ENCODE peak calls at places on chromosomes 3 and 15, in seven cellular contexts. One of them, this sample, is unnamed.

GRCh38 chr15:55917881-55918296 is 75.5 kb downstream of the NEDD4 start:
- DNase-seq in fibroblast of the aortic adventitia: peak
- DNase-seq in foreskin keratinocyte: peak
- DNase-seq in upper lobe of left lung: no peak
- DNase-seq in adrenal gland: peak
- DNase-seq in colonic mucosa: peak
- DNase-seq in AG09309: peak
- DNase-seq in this sample: peak

GRCh38 chr3:37770938-37771918 is 90.5 kb upstream of the CTDSPL start:
- DNase-seq in fibroblast of the aortic adventitia: peak
- DNase-seq in foreskin keratinocyte: no peak
- DNase-seq in upper lobe of left lung: no peak
- DNase-seq in adrenal gland: peak
- DNase-seq in colonic mucosa: no peak
- DNase-seq in AG09309: no peak
- DNase-seq in this sample: no peak

GRCh38 chr3:38438421-38438820 is 15.3 kb upstream of the ACVR2B start:
- DNase-seq in fibroblast of the aortic adventitia: no peak
- DNase-seq in foreskin keratinocyte: no peak
- DNase-seq in upper lobe of left lung: no peak
- DNase-seq in adrenal gland: peak
- DNase-seq in colonic mucosa: no peak
- DNase-seq in AG09309: no peak
- DNase-seq in this sample: peak

GRCh38 chr3:151035072-151035471 is 50.4 kb upstream of the MED12L start:
- DNase-seq in fibroblast of the aortic adventitia: no peak
- DNase-seq in foreskin keratinocyte: no peak
- DNase-seq in upper lobe of left lung: no peak
- DNase-seq in adrenal gland: no peak
- DNase-seq in colonic mucosa: no peak
- DNase-seq in AG09309: no peak
- DNase-seq in this sample: no peak

GRCh38 chr3:38163117-38163870 is 2.0 kb upstream of the OXSR1 start:
- DNase-seq in fibroblast of the aortic adventitia: no peak
- DNase-seq in foreskin keratinocyte: no peak
- DNase-seq in upper lobe of left lung: no peak
- DNase-seq in adrenal gland: no peak
- DNase-seq in colonic mucosa: no peak
- DNase-seq in AG09309: no peak
- DNase-seq in this sample: no peak

GRCh38 chr3:87336761-87337160 is 60.4 kb upstream of the POU1F1 start:
- DNase-seq in fibroblast of the aortic adventitia: no peak
- DNase-seq in foreskin keratinocyte: no peak
- DNase-seq in upper lobe of left lung: no peak
- DNase-seq in adrenal gland: no peak
- DNase-seq in colonic mucosa: no peak
- DNase-seq in AG09309: no peak
- DNase-seq in this sample: no peak

GRCh38 chr15:70451861-70452653 is 311.3 kb downstream of the UACA start:
- DNase-seq in fibroblast of the aortic adventitia: no peak
- DNase-seq in foreskin keratinocyte: no peak
- DNase-seq in upper lobe of left lung: peak
- DNase-seq in adrenal gland: no peak
- DNase-seq in colonic mucosa: peak
- DNase-seq in AG09309: no peak
- DNase-seq in this sample: no peak

GRCh38 chr3:146732325-146732724 is 127.2 kb upstream of the PLSCR5 start:
- DNase-seq in fibroblast of the aortic adventitia: no peak
- DNase-seq in foreskin keratinocyte: peak
- DNase-seq in upper lobe of left lung: no peak
- DNase-seq in adrenal gland: no peak
- DNase-seq in colonic mucosa: no peak
- DNase-seq in AG09309: no peak
- DNase-seq in this sample: no peak

GRCh38 chr3:114650808-114651207 is 357.0 kb downstream of the TIGIT start:
- DNase-seq in fibroblast of the aortic adventitia: peak
- DNase-seq in foreskin keratinocyte: peak
- DNase-seq in upper lobe of left lung: no peak
- DNase-seq in adrenal gland: no peak
- DNase-seq in colonic mucosa: no peak
- DNase-seq in AG09309: peak
- DNase-seq in this sample: no peak

GRCh38 chr15:100115066-100115710 is 226.6 kb downstream of the ADAMTS17 start:
- DNase-seq in fibroblast of the aortic adventitia: no peak
- DNase-seq in foreskin keratinocyte: no peak
- DNase-seq in upper lobe of left lung: no peak
- DNase-seq in adrenal gland: no peak
- DNase-seq in colonic mucosa: no peak
- DNase-seq in AG09309: no peak
- DNase-seq in this sample: no peak

GRCh38 chr3:190972840-190973270 is 110.4 kb upstream of the GMNC start:
- DNase-seq in fibroblast of the aortic adventitia: no peak
- DNase-seq in foreskin keratinocyte: peak
- DNase-seq in upper lobe of left lung: no peak
- DNase-seq in adrenal gland: no peak
- DNase-seq in colonic mucosa: no peak
- DNase-seq in AG09309: peak
- DNase-seq in this sample: peak

GRCh38 chr3:63968612-63969350 is 54.5 kb downstream of the PSMD6 start:
- DNase-seq in fibroblast of the aortic adventitia: peak
- DNase-seq in foreskin keratinocyte: peak
- DNase-seq in upper lobe of left lung: no peak
- DNase-seq in adrenal gland: no peak
- DNase-seq in colonic mucosa: no peak
- DNase-seq in AG09309: no peak
- DNase-seq in this sample: no peak

GRCh38 chr3:119550090-119550910 is 9.1 kb downstream of the CD80 start:
- DNase-seq in fibroblast of the aortic adventitia: no peak
- DNase-seq in foreskin keratinocyte: no peak
- DNase-seq in upper lobe of left lung: no peak
- DNase-seq in adrenal gland: no peak
- DNase-seq in colonic mucosa: no peak
- DNase-seq in AG09309: no peak
- DNase-seq in this sample: no peak

GRCh38 chr15:81813215-81813614 is 232.6 kb downstream of the MEX3B start:
- DNase-seq in fibroblast of the aortic adventitia: no peak
- DNase-seq in foreskin keratinocyte: no peak
- DNase-seq in upper lobe of left lung: no peak
- DNase-seq in adrenal gland: no peak
- DNase-seq in colonic mucosa: no peak
- DNase-seq in AG09309: no peak
- DNase-seq in this sample: peak

GRCh38 chr15:29942144-29942543 is 119.9 kb upstream of the TJP1 start:
- DNase-seq in fibroblast of the aortic adventitia: peak
- DNase-seq in foreskin keratinocyte: no peak
- DNase-seq in upper lobe of left lung: no peak
- DNase-seq in adrenal gland: no peak
- DNase-seq in colonic mucosa: no peak
- DNase-seq in AG09309: no peak
- DNase-seq in this sample: no peak

GRCh38 chr15:29936353-29937049 is 114.2 kb upstream of the TJP1 start:
- DNase-seq in fibroblast of the aortic adventitia: no peak
- DNase-seq in foreskin keratinocyte: peak
- DNase-seq in upper lobe of left lung: no peak
- DNase-seq in adrenal gland: no peak
- DNase-seq in colonic mucosa: no peak
- DNase-seq in AG09309: no peak
- DNase-seq in this sample: peak

GRCh38 chr15:29939404-29939803 is 117.1 kb upstream of the TJP1 start:
- DNase-seq in fibroblast of the aortic adventitia: peak
- DNase-seq in foreskin keratinocyte: peak
- DNase-seq in upper lobe of left lung: no peak
- DNase-seq in adrenal gland: no peak
- DNase-seq in colonic mucosa: no peak
- DNase-seq in AG09309: no peak
- DNase-seq in this sample: peak

GRCh38 chr15:29937956-29938355 is 115.7 kb upstream of the TJP1 start:
- DNase-seq in fibroblast of the aortic adventitia: peak
- DNase-seq in foreskin keratinocyte: peak
- DNase-seq in upper lobe of left lung: no peak
- DNase-seq in adrenal gland: no peak
- DNase-seq in colonic mucosa: no peak
- DNase-seq in AG09309: no peak
- DNase-seq in this sample: peak

DNA sequence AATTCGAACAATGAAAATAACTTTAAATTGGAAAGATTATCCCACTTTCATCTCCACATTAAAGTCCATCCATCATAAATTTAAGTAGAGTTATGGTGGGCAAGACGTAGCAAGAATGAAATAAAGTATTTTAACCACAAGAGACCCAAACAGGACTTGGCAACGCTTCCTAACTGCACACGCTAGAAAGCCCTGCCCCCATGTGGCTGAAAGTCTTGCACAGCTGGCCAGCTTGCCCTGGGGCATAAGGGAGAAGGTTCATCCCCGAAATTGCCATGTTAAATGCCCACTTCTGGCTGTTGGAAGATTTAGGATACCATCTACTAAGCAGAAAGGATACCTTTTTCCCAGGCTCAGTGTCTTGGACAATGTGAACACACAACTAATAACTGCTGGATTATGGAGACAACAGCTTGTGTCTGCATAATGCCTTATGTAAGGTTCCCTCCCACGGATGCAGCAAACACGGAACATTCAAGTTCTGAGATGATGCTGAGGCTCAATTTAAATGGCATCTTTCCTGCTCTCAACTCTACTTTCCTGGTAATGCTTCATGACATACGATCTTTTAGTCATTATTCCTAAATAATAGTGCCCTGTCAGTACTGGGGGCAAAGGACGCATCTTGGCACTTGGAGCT is 116.6 kb upstream of the TJP1 start:
- DNase-seq in fibroblast of the aortic adventitia: no peak
- DNase-seq in foreskin keratinocyte: peak
- DNase-seq in upper lobe of left lung: no peak
- DNase-seq in adrenal gland: no peak
- DNase-seq in colonic mucosa: no peak
- DNase-seq in AG09309: no peak
- DNase-seq in this sample: peak
- TF ChIP-seq CTCF in fibroblast of the aortic adventitia: peak
- TF ChIP-seq CTCF in foreskin keratinocyte: peak
- TF ChIP-seq CTCF in upper lobe of left lung: no peak
- TF ChIP-seq CTCF in adrenal gland: peak
- TF ChIP-seq CTCF in colonic mucosa: no peak
- TF ChIP-seq CTCF in AG09309: peak
- TF ChIP-seq CTCF in this sample: no peak

DNA sequence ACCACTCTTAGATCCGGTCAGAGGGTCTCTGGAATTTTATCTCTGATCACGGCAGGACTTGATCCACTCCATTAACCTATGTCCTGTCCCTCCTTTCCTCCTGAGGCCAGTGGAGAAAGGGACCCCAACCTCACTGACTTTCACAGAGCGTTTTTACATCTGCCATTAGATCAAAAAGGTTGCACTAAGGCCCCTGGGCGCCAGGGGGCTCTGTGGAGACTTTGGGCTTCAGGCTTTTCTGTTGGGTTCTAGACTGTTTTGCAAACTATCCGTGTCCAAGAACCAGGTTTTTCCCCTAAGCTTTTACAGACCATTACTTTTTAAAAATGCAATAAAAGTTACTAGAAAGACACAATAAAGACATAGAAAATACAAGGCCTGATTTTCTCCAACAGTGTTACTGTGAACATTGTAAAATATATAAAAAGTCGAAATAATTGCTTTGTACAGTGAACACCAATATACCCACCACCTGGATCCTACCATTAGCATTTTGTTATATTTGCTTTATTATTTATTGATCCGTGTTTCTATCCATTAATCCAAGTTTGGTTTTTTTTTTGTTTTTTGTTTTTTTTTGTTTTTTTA is 159.7 kb downstream of the POLR2M start:
- DNase-seq in fibroblast of the aortic adventitia: peak
- DNase-seq in foreskin keratinocyte: no peak
- DNase-seq in upper lobe of left lung: peak
- DNase-seq in adrenal gland: peak
- DNase-seq in colonic mucosa: peak
- DNase-seq in AG09309: no peak
- DNase-seq in this sample: peak
- TF ChIP-seq CTCF in fibroblast of the aortic adventitia: peak
- TF ChIP-seq CTCF in foreskin keratinocyte: peak
- TF ChIP-seq CTCF in upper lobe of left lung: peak
- TF ChIP-seq CTCF in adrenal gland: peak
- TF ChIP-seq CTCF in colonic mucosa: peak
- TF ChIP-seq CTCF in AG09309: peak
- TF ChIP-seq CTCF in this sample: peak

GRCh38 chr3:53513556-53514190 is 19.3 kb downstream of the CACNA1D start:
- DNase-seq in fibroblast of the aortic adventitia: no peak
- DNase-seq in foreskin keratinocyte: peak
- DNase-seq in upper lobe of left lung: no peak
- DNase-seq in adrenal gland: no peak
- DNase-seq in colonic mucosa: no peak
- DNase-seq in AG09309: no peak
- DNase-seq in this sample: peak
- TF ChIP-seq CTCF in fibroblast of the aortic adventitia: no peak
- TF ChIP-seq CTCF in foreskin keratinocyte: peak
- TF ChIP-seq CTCF in upper lobe of left lung: no peak
- TF ChIP-seq CTCF in adrenal gland: no peak
- TF ChIP-seq CTCF in colonic mucosa: no peak
- TF ChIP-seq CTCF in AG09309: no peak
- TF ChIP-seq CTCF in this sample: peak

GRCh38 chr15:82968066-82968465 is 15.5 kb upstream of the HOMER2 start:
- DNase-seq in fibroblast of the aortic adventitia: peak
- DNase-seq in foreskin keratinocyte: no peak
- DNase-seq in upper lobe of left lung: no peak
- DNase-seq in adrenal gland: no peak
- DNase-seq in colonic mucosa: no peak
- DNase-seq in AG09309: peak
- DNase-seq in this sample: peak

GRCh38 chr15:82969353-82969752 is 16.7 kb upstream of the RAMAC start:
- DNase-seq in fibroblast of the aortic adventitia: no peak
- DNase-seq in foreskin keratinocyte: no peak
- DNase-seq in upper lobe of left lung: no peak
- DNase-seq in adrenal gland: no peak
- DNase-seq in colonic mucosa: no peak
- DNase-seq in AG09309: no peak
- DNase-seq in this sample: no peak

GRCh38 chr15:82971223-82971984 is 14.6 kb upstream of the RAMAC start:
- DNase-seq in fibroblast of the aortic adventitia: no peak
- DNase-seq in foreskin keratinocyte: no peak
- DNase-seq in upper lobe of left lung: no peak
- DNase-seq in adrenal gland: no peak
- DNase-seq in colonic mucosa: no peak
- DNase-seq in AG09309: no peak
- DNase-seq in this sample: no peak

GRCh38 chr15:82970696-82971095 is 15.3 kb upstream of the RAMAC start:
- DNase-seq in fibroblast of the aortic adventitia: no peak
- DNase-seq in foreskin keratinocyte: no peak
- DNase-seq in upper lobe of left lung: no peak
- DNase-seq in adrenal gland: no peak
- DNase-seq in colonic mucosa: no peak
- DNase-seq in AG09309: no peak
- DNase-seq in this sample: no peak

DNA sequence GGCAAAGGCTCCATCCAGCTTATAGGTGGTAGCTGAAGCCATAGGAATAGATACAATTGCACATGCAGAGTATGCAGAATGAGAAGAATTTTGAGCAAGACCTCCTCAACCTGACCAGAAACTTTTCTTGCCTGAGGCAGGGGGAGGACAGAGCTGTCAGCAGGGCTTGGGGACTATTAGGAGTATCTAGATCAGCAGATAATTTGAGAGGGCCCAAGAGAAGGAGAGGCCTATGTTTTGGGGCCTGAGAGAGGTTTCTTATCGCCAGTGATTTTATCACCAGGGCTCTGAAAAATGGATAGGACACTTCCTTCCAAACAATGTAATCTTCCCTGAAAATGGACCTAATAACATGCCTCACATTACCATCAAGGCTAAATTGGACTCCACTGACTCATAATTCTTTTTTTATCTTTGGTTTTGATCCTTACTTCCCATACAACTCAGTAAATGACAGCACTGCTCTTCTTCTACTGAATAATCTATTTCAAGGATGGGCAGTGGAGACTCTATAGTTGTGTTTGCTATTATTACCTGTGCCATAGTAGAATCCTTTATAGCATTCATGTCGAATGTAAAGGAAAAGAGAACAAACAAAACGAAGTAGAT is 15.8 kb upstream of the RAMAC start:
- DNase-seq in fibroblast of the aortic adventitia: no peak
- DNase-seq in foreskin keratinocyte: no peak
- DNase-seq in upper lobe of left lung: no peak
- DNase-seq in adrenal gland: no peak
- DNase-seq in colonic mucosa: no peak
- DNase-seq in AG09309: no peak
- DNase-seq in this sample: no peak
- TF ChIP-seq CTCF in fibroblast of the aortic adventitia: no peak
- TF ChIP-seq CTCF in foreskin keratinocyte: no peak
- TF ChIP-seq CTCF in upper lobe of left lung: no peak
- TF ChIP-seq CTCF in adrenal gland: no peak
- TF ChIP-seq CTCF in colonic mucosa: no peak
- TF ChIP-seq CTCF in AG09309: no peak
- TF ChIP-seq CTCF in this sample: no peak